ENCODE peak calls at places on chromosomes 7 and 10, in four cellular contexts. C, O, U and Y are unnamed samples.

GRCh38 chr7:34357068-34357467 is 300.9 kb upstream of the NPSR1 start:
- DNase-seq in C (no peak), O (no peak), U (no peak), Y (no peak)

GRCh38 chr7:130910949-130911944 is 177.2 kb upstream of the KLF14 start:
- DNase-seq in C (no peak), O (peak), U (peak), Y (no peak)

GRCh38 chr10:102113956-102114857 is 6.0 kb downstream of the LDB1 start:
- DNase-seq in C (peak), O (no peak), U (peak), Y (no peak)

GRCh38 chr7:48962821-48963505 is 38.6 kb downstream of the CDC14C start:
- DNase-seq in C (no peak), O (no peak), U (no peak), Y (no peak)

GRCh38 chr10:17871036-17871435 is 61.9 kb downstream of the MRC1 start:
- DNase-seq in C (no peak), O (no peak), U (no peak), Y (no peak)

GRCh38 chr10:37584643-37585042 is 272.8 kb downstream of the ZNF248 start:
- DNase-seq in C (no peak), O (no peak), U (no peak), Y (no peak)

GRCh38 chr7:129466796-129467195 is 32.6 kb downstream of the STRIP2 start:
- DNase-seq in C (no peak), O (no peak), U (no peak), Y (no peak)

GRCh38 chr7:1992554-1992953 is 240.2 kb downstream of the MAD1L1 start:
- DNase-seq in C (no peak), O (no peak), U (no peak), Y (no peak)

GRCh38 chr10:69269761-69270160 is 8.5 kb upstream of the HK1 start:
- DNase-seq in C (no peak), O (peak), U (no peak), Y (no peak)

GRCh38 chr7:106865130-106866115 is at the start of gene PIK3CG:
- DNase-seq in C (peak), O (no peak), U (peak), Y (no peak)

GRCh38 chr10:68253356-68253755 is 21.4 kb upstream of the ATOH7 start:
- DNase-seq in C (no peak), O (no peak), U (no peak), Y (no peak)

GRCh38 chr10:117164878-117165556 is 26.9 kb upstream of the VAX1 start:
- DNase-seq in C (no peak), O (no peak), U (no peak), Y (no peak)

GRCh38 chr7:113113912-113114311 is 4.4 kb downstream of the SMIM30 start:
- DNase-seq in C (peak), O (no peak), U (peak), Y (no peak)

GRCh38 chr7:38630720-38631673 is at the start of gene AMPH:
- DNase-seq in C (no peak), O (peak), U (peak), Y (no peak)

GRCh38 chr10:28822719-28823464 is 145.6 kb downstream of the BAMBI start:
- DNase-seq in C (no peak), O (no peak), U (peak), Y (no peak)

GRCh38 chr7:76108540-76109233 is 60.8 kb downstream of the MDH2 start:
- DNase-seq in C (no peak), O (peak), U (peak), Y (no peak)

GRCh38 chr7:28784166-28784870 is 173.8 kb downstream of the TRIL start:
- DNase-seq in C (no peak), O (peak), U (no peak), Y (no peak)

GRCh38 chr10:12507165-12507870 is 158.0 kb downstream of the CAMK1D start:
- DNase-seq in C (no peak), O (no peak), U (no peak), Y (no peak)

GRCh38 chr7:121624922-121625321 is 228.8 kb upstream of the FAM3C start:
- DNase-seq in C (no peak), O (no peak), U (no peak), Y (no peak)

GRCh38 chr10:6401066-6401465 is 179.0 kb downstream of the PRKCQ start:
- DNase-seq in C (no peak), O (no peak), U (no peak), Y (no peak)
- H3K27ac ChIP-seq in C (no peak), O (peak), U (no peak), Y (no peak)

GRCh38 chr10:123890761-123891146 is 853 bp downstream of the CPXM2 start:
- DNase-seq in C (no peak), O (no peak), U (no peak), Y (no peak)
- H3K4me3 ChIP-seq in C (no peak), O (no peak), U (no peak), Y (no peak)

DNA sequence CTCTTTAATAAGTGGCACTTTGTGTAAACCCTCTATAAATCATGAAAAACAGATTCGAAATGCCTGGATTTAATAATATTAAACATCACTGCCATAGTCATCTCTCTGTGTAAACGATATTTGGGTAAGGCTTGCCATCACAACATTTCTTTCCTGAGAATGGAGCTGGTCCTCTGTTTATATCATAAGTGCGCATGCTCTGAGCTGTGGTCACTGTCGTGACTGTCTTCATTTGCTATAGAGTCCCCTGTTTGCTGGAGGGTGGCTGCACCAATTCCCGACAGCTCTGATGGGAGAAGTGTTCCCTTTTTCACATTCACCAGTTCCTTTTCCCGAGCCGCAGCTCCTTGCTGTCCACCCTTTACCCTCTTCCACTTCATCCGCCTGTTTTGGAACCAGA is 50.4 kb upstream of the AGMO start:
- DNase-seq in C (no peak), O (no peak), U (peak), Y (no peak)
- H2AFZ ChIP-seq in C (no peak), O (no peak), U (peak), Y (no peak)

GRCh38 chr10:132394936-132395703 is 1.9 kb upstream of the PWWP2B start:
- DNase-seq in C (no peak), O (no peak), U (no peak), Y (no peak)

GRCh38 chr10:132397671-132398565 is 918 bp downstream of the PWWP2B start:
- DNase-seq in C (peak), O (peak), U (peak), Y (no peak)

GRCh38 chr10:132397036-132397541 is at the start of gene PWWP2B:
- DNase-seq in C (no peak), O (peak), U (peak), Y (no peak)

GRCh38 chr10:132395704-132396494 is 1.1 kb upstream of the PWWP2B start:
- DNase-seq in C (no peak), O (no peak), U (peak), Y (no peak)

DNA sequence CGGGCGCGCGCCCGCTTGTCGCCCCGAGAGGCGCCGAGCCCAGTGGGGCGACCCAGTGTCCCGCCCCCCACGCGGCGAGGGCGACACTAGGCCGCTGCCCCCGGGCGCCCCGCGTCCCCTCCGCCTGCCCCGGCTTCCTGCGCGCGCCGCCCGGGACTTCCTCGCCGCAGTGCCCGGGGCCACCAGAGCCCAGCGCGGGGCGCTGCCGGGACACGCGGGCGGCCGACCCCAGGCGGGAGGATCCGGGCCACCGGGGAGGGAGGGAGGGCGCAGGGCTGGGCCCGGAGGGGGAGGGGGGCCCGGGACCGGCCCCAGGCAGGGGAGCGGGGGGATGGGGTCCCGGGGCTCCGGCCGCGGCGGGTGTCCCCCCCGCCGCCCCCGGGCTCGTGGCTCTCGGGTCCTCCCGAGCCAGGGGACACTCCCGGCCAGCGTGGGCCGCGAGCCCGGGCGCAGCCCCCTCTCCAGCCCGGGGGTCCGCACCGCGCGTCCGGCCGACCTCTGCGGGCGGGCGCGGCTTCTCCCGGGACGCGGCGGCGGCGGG is 435 bp upstream of the PWWP2B start:
- DNase-seq in C (no peak), O (peak), U (peak), Y (no peak)
- H3K27ac ChIP-seq in C (no peak), O (no peak), U (peak), Y (no peak)

DNA sequence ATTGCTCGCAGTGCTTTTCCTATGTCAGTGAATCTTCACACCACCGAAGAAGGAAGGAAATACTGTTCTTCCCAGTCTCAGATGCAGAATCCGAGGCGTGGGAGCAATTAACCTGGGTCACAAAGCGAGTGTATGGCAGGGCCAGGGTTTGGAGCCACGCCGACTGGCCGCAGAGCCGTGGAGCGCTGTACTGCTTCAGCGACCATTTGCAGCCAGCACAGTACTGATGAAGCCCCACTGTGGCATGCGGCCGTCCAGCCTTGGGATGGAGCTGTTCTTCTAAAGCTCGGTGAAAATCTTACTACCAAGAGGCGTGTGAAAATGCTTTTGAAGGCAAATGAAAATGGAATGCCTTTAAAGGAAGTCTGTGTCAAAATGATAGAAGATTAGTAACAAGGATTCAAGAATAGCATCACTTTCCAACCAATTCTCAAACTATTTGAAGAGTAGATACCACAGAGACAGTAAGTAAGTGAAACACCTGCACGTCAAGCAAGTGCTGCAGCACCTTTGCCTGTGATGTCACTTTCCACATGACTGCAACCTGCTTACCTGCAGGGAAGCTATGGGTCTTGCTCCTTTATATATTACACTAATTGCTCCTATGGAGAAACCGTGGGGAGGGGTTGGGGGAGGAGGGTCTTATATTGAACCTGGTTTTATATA is 4.9 kb downstream of the PPP2R2D start:
- DNase-seq in C (peak), O (no peak), U (no peak), Y (no peak)
- H3K4me3 ChIP-seq in C (no peak), O (no peak), U (no peak), Y (no peak)

GRCh38 chr7:20053334-20054104 is 163.7 kb downstream of the MACC1 start:
- DNase-seq in C (no peak), O (no peak), U (no peak), Y (no peak)
- H2AFZ ChIP-seq in C (no peak), O (no peak), U (no peak), Y (no peak)

DNA sequence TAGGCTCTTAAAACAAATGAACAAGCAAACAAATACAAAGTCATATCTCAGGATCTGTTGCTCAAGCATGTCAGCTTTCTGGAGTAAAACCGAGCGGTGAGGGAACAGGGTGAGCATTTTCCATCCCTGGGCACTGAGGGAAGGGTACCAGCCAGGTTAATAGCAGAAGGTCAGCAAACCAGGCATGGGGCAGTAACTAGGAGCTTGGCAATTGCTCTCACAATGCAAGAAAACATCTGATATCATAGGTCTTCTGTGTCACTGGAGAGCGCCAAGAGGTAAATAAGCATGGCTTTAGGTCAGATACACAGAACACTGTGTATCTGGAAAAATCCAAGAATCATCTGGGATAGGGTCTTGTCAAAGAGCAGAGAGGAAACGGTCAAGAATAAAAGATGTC is 521.7 kb upstream of the AUTS2 start:
- DNase-seq in C (no peak), O (no peak), U (no peak), Y (no peak)
- H3K27ac ChIP-seq in C (no peak), O (no peak), U (no peak), Y (no peak)

DNA sequence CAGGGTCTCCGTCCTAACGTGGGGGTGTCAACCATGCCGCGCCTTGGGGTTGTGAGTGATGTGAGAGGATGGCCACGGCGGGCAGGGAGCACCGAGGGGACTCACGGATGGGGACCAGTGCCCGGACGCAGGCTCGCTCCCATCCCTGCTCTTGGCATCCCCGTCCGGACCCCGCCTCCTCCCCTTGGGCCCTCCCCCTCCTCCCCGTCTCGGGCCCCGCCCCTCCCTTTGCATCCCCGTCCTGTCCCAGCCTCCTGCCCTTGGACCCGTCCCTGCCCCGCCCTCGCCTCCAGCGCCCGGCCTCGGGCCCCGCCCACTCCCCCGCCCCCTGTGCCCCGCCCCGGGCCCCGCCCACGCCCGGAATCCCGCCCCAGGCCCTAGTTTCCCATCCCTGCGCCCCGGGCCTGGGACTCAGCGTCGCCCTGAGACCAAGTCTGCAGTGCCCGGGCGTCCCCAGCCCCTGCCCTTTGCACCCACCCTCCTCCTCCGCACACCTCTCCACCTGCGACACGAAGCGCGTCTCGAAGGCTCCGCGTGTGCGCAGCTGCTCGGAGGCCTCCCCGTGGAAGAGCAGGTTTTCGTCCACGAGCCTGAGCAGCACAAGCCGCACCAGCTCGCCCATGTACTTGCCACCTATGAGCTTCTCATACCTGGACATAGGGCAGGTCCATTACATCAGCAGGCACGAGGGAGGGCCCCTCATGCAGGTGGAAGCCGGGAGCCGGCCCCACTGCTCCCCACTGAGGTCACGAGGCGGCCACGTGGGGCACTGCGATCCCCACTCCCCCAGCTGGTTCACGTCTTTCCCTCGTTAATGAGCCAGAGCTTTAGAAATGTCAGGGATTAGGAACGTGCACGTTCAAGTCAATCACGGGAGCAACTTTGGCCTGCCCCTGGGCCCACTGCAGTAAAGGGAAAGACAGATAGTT is 5.1 kb upstream of the MYL7 start:
- DNase-seq in C (peak), O (peak), U (peak), Y (no peak)
- H3K4me3 ChIP-seq in C (no peak), O (peak), U (no peak), Y (no peak)

DNA sequence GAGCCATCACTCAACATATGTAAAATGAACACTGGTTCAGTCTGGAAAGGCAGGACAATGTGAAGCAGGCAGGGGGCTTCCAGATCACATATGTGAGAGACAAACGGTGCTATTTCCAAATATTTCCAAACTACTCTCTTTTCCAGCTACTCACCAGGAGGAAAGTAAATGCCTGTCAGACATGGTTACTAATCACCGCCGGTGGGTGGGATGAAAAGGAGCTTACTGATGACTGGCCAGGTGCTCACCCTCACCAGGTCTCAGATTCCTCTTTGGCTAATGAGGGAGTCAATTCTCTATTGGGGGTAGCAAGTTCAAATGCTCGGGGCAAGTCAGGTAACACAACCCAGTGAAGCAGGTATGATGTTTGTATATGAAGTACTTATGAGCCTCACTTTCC is 9.7 kb upstream of the MSMB start:
- DNase-seq in C (no peak), O (no peak), U (no peak), Y (no peak)
- H2AFZ ChIP-seq in C (no peak), O (no peak), U (no peak), Y (no peak)